ENCODE peak calls at places on chromosomes 6 and 20, in seven cellular contexts. One of them, this sample, is unnamed.
A peak's percentile ranks its signal among the peaks of the same experiment; 100 is the strongest.

GRCh38 chr6:167405778-167406532 is 81.1 kb downstream of the TTLL2 start:
- DNase-seq in uterus: no peak
- DNase-seq in effector memory CD4-positive, alpha-beta T cell: no peak
- DNase-seq in CD4-positive, CD25-positive, alpha-beta regulatory T cell: no peak
- DNase-seq in GM23248: no peak
- DNase-seq in CD8-positive, alpha-beta T cell: no peak
- DNase-seq in psoas muscle: no peak
- DNase-seq in this sample: no peak

GRCh38 chr6:129677634-129678325 is 32.2 kb downstream of the ARHGAP18 start:
- DNase-seq in uterus: no peak
- DNase-seq in effector memory CD4-positive, alpha-beta T cell: no peak
- DNase-seq in CD4-positive, CD25-positive, alpha-beta regulatory T cell: no peak
- DNase-seq in GM23248: peak; percentile 29
- DNase-seq in CD8-positive, alpha-beta T cell: no peak
- DNase-seq in psoas muscle: no peak
- DNase-seq in this sample: no peak

GRCh38 chr6:116247285-116247684 is 6.6 kb downstream of the TSPYL4 start:
- DNase-seq in uterus: no peak
- DNase-seq in effector memory CD4-positive, alpha-beta T cell: no peak
- DNase-seq in CD4-positive, CD25-positive, alpha-beta regulatory T cell: no peak
- DNase-seq in GM23248: no peak
- DNase-seq in CD8-positive, alpha-beta T cell: no peak
- DNase-seq in psoas muscle: no peak
- DNase-seq in this sample: no peak

GRCh38 chr6:81552644-81553043 is 199.8 kb downstream of the TENT5A start:
- DNase-seq in uterus: no peak
- DNase-seq in effector memory CD4-positive, alpha-beta T cell: no peak
- DNase-seq in CD4-positive, CD25-positive, alpha-beta regulatory T cell: no peak
- DNase-seq in GM23248: no peak
- DNase-seq in CD8-positive, alpha-beta T cell: no peak
- DNase-seq in psoas muscle: no peak
- DNase-seq in this sample: no peak

GRCh38 chr20:63126876-63127699 is 88.8 kb downstream of the YTHDF1 start:
- DNase-seq in uterus: no peak
- DNase-seq in effector memory CD4-positive, alpha-beta T cell: no peak
- DNase-seq in CD4-positive, CD25-positive, alpha-beta regulatory T cell: no peak
- DNase-seq in GM23248: no peak
- DNase-seq in CD8-positive, alpha-beta T cell: no peak
- DNase-seq in psoas muscle: no peak
- DNase-seq in this sample: peak; percentile 19

GRCh38 chr6:72248621-72249020 is 362.3 kb downstream of the RIMS1 start:
- DNase-seq in uterus: no peak
- DNase-seq in effector memory CD4-positive, alpha-beta T cell: no peak
- DNase-seq in CD4-positive, CD25-positive, alpha-beta regulatory T cell: no peak
- DNase-seq in GM23248: no peak
- DNase-seq in CD8-positive, alpha-beta T cell: no peak
- DNase-seq in psoas muscle: no peak
- DNase-seq in this sample: no peak

GRCh38 chr20:2692886-2693285 is 306 bp downstream of the EBF4 start:
- DNase-seq in uterus: no peak
- DNase-seq in effector memory CD4-positive, alpha-beta T cell: peak; percentile 14
- DNase-seq in CD4-positive, CD25-positive, alpha-beta regulatory T cell: no peak
- DNase-seq in GM23248: peak; percentile 37
- DNase-seq in CD8-positive, alpha-beta T cell: no peak
- DNase-seq in psoas muscle: no peak
- DNase-seq in this sample: peak; percentile 54

GRCh38 chr20:33009214-33010132 is 2.0 kb downstream of the BPIFB2 start:
- DNase-seq in uterus: no peak
- DNase-seq in effector memory CD4-positive, alpha-beta T cell: no peak
- DNase-seq in CD4-positive, CD25-positive, alpha-beta regulatory T cell: no peak
- DNase-seq in GM23248: no peak
- DNase-seq in CD8-positive, alpha-beta T cell: no peak
- DNase-seq in psoas muscle: no peak
- DNase-seq in this sample: no peak

GRCh38 chr6:102204336-102204735 is 810.8 kb downstream of the GRIK2 start:
- DNase-seq in uterus: no peak
- DNase-seq in effector memory CD4-positive, alpha-beta T cell: no peak
- DNase-seq in CD4-positive, CD25-positive, alpha-beta regulatory T cell: no peak
- DNase-seq in GM23248: no peak
- DNase-seq in CD8-positive, alpha-beta T cell: no peak
- DNase-seq in psoas muscle: no peak
- DNase-seq in this sample: no peak

GRCh38 chr6:83215131-83216047 is 22.2 kb downstream of the RWDD2A start:
- DNase-seq in uterus: peak; percentile 59
- DNase-seq in effector memory CD4-positive, alpha-beta T cell: no peak
- DNase-seq in CD4-positive, CD25-positive, alpha-beta regulatory T cell: peak; percentile 72
- DNase-seq in GM23248: peak; percentile 86
- DNase-seq in CD8-positive, alpha-beta T cell: peak; percentile 53
- DNase-seq in psoas muscle: peak; percentile 37
- DNase-seq in this sample: peak; percentile 83

GRCh38 chr6:113209315-113209714 is 647.8 kb upstream of the MARCKS start:
- DNase-seq in uterus: no peak
- DNase-seq in effector memory CD4-positive, alpha-beta T cell: no peak
- DNase-seq in CD4-positive, CD25-positive, alpha-beta regulatory T cell: no peak
- DNase-seq in GM23248: no peak
- DNase-seq in CD8-positive, alpha-beta T cell: no peak
- DNase-seq in psoas muscle: no peak
- DNase-seq in this sample: no peak

GRCh38 chr6:107534762-107535161 is 44.8 kb downstream of the SOBP start:
- DNase-seq in uterus: no peak
- DNase-seq in effector memory CD4-positive, alpha-beta T cell: no peak
- DNase-seq in CD4-positive, CD25-positive, alpha-beta regulatory T cell: no peak
- DNase-seq in GM23248: peak; percentile 2
- DNase-seq in CD8-positive, alpha-beta T cell: no peak
- DNase-seq in psoas muscle: no peak
- DNase-seq in this sample: no peak

GRCh38 chr20:62356948-62357667 is 10.0 kb downstream of the LAMA5 start:
- DNase-seq in uterus: peak; percentile 80
- DNase-seq in effector memory CD4-positive, alpha-beta T cell: no peak
- DNase-seq in CD4-positive, CD25-positive, alpha-beta regulatory T cell: no peak
- DNase-seq in GM23248: peak; percentile 90
- DNase-seq in CD8-positive, alpha-beta T cell: no peak
- DNase-seq in psoas muscle: peak; percentile 79
- DNase-seq in this sample: peak; percentile 88

GRCh38 chr20:51536116-51537069 is 6.1 kb downstream of the NFATC2 start:
- DNase-seq in uterus: no peak
- DNase-seq in effector memory CD4-positive, alpha-beta T cell: no peak
- DNase-seq in CD4-positive, CD25-positive, alpha-beta regulatory T cell: no peak
- DNase-seq in GM23248: no peak
- DNase-seq in CD8-positive, alpha-beta T cell: no peak
- DNase-seq in psoas muscle: no peak
- DNase-seq in this sample: no peak
- H3K4me1 ChIP-seq in uterus: no peaks in the 10 kb centered on the region
- H3K4me1 ChIP-seq in effector memory CD4-positive, alpha-beta T cell: peaks cover 66% of the 10 kb centered on the region
- H3K4me1 ChIP-seq in CD4-positive, CD25-positive, alpha-beta regulatory T cell: peaks cover 73% of the 10 kb centered on the region
- H3K4me1 ChIP-seq in GM23248: peaks cover 20% of the 10 kb centered on the region
- H3K4me1 ChIP-seq in CD8-positive, alpha-beta T cell: peaks cover 91% of the 10 kb centered on the region
- H3K4me1 ChIP-seq in psoas muscle: peaks cover 38% of the 10 kb centered on the region
- H3K4me1 ChIP-seq in this sample: peaks cover 13% of the 10 kb centered on the region

GRCh38 chr20:38645318-38645717 is 43.7 kb downstream of the ARHGAP40 start:
- DNase-seq in uterus: no peak
- DNase-seq in effector memory CD4-positive, alpha-beta T cell: no peak
- DNase-seq in CD4-positive, CD25-positive, alpha-beta regulatory T cell: no peak
- DNase-seq in GM23248: no peak
- DNase-seq in CD8-positive, alpha-beta T cell: no peak
- DNase-seq in psoas muscle: no peak
- DNase-seq in this sample: no peak
- H3K27me3 ChIP-seq in uterus: peaks cover 9% of the 10 kb centered on the region
- H3K27me3 ChIP-seq in effector memory CD4-positive, alpha-beta T cell: peaks cover 8% of the 10 kb centered on the region
- H3K27me3 ChIP-seq in CD4-positive, CD25-positive, alpha-beta regulatory T cell: peaks cover 18% of the 10 kb centered on the region
- H3K27me3 ChIP-seq in GM23248: peaks cover 57% of the 10 kb centered on the region
- H3K27me3 ChIP-seq in CD8-positive, alpha-beta T cell: peaks cover 11% of the 10 kb centered on the region
- H3K27me3 ChIP-seq in psoas muscle: peaks cover 50% of the 10 kb centered on the region
- H3K27me3 ChIP-seq in this sample: no peaks in the 10 kb centered on the region

GRCh38 chr20:53768329-53768728 is 174.7 kb upstream of the ZNF217 start:
- DNase-seq in uterus: no peak
- DNase-seq in effector memory CD4-positive, alpha-beta T cell: no peak
- DNase-seq in CD4-positive, CD25-positive, alpha-beta regulatory T cell: no peak
- DNase-seq in GM23248: no peak
- DNase-seq in CD8-positive, alpha-beta T cell: no peak
- DNase-seq in psoas muscle: no peak
- DNase-seq in this sample: no peak
- H3K4me1 ChIP-seq in uterus: no peaks in the 10 kb centered on the region
- H3K4me1 ChIP-seq in effector memory CD4-positive, alpha-beta T cell: no peaks in the 10 kb centered on the region
- H3K4me1 ChIP-seq in CD4-positive, CD25-positive, alpha-beta regulatory T cell: no peaks in the 10 kb centered on the region
- H3K4me1 ChIP-seq in GM23248: peaks cover 18% of the 10 kb centered on the region
- H3K4me1 ChIP-seq in CD8-positive, alpha-beta T cell: peaks cover 7% of the 10 kb centered on the region
- H3K4me1 ChIP-seq in psoas muscle: no peaks in the 10 kb centered on the region
- H3K4me1 ChIP-seq in this sample: peaks cover 3% of the 10 kb centered on the region

GRCh38 chr6:50815436-50816114 is 3.1 kb upstream of the TFAP2B start:
- DNase-seq in uterus: no peak
- DNase-seq in effector memory CD4-positive, alpha-beta T cell: no peak
- DNase-seq in CD4-positive, CD25-positive, alpha-beta regulatory T cell: peak; percentile 9
- DNase-seq in GM23248: peak; percentile 67
- DNase-seq in CD8-positive, alpha-beta T cell: no peak
- DNase-seq in psoas muscle: no peak
- DNase-seq in this sample: no peak
- H3K27me3 ChIP-seq in uterus: peaks cover 36% of the 10 kb centered on the region
- H3K27me3 ChIP-seq in effector memory CD4-positive, alpha-beta T cell: peaks cover 2% of the 10 kb centered on the region
- H3K27me3 ChIP-seq in CD4-positive, CD25-positive, alpha-beta regulatory T cell: peaks cover 37% of the 10 kb centered on the region
- H3K27me3 ChIP-seq in GM23248: peaks cover 38% of the 10 kb centered on the region
- H3K27me3 ChIP-seq in CD8-positive, alpha-beta T cell: peaks cover 8% of the 10 kb centered on the region
- H3K27me3 ChIP-seq in psoas muscle: peaks cover 64% of the 10 kb centered on the region
- H3K27me3 ChIP-seq in this sample: peaks cover 7% of the 10 kb centered on the region

GRCh38 chr20:4893709-4894108 is 107.6 kb downstream of the SLC23A2 start:
- DNase-seq in uterus: no peak
- DNase-seq in effector memory CD4-positive, alpha-beta T cell: no peak
- DNase-seq in CD4-positive, CD25-positive, alpha-beta regulatory T cell: no peak
- DNase-seq in GM23248: no peak
- DNase-seq in CD8-positive, alpha-beta T cell: no peak
- DNase-seq in psoas muscle: no peak
- DNase-seq in this sample: no peak

GRCh38 chr20:4891997-4892396 is 109.3 kb downstream of the SLC23A2 start:
- DNase-seq in uterus: no peak
- DNase-seq in effector memory CD4-positive, alpha-beta T cell: no peak
- DNase-seq in CD4-positive, CD25-positive, alpha-beta regulatory T cell: no peak
- DNase-seq in GM23248: no peak
- DNase-seq in CD8-positive, alpha-beta T cell: no peak
- DNase-seq in psoas muscle: no peak
- DNase-seq in this sample: no peak

GRCh38 chr20:4894409-4894808 is 106.9 kb downstream of the SLC23A2 start:
- DNase-seq in uterus: no peak
- DNase-seq in effector memory CD4-positive, alpha-beta T cell: no peak
- DNase-seq in CD4-positive, CD25-positive, alpha-beta regulatory T cell: no peak
- DNase-seq in GM23248: no peak
- DNase-seq in CD8-positive, alpha-beta T cell: no peak
- DNase-seq in psoas muscle: no peak
- DNase-seq in this sample: no peak

GRCh38 chr20:4889446-4889845 is 111.9 kb downstream of the SLC23A2 start:
- DNase-seq in uterus: no peak
- DNase-seq in effector memory CD4-positive, alpha-beta T cell: no peak
- DNase-seq in CD4-positive, CD25-positive, alpha-beta regulatory T cell: no peak
- DNase-seq in GM23248: no peak
- DNase-seq in CD8-positive, alpha-beta T cell: no peak
- DNase-seq in psoas muscle: no peak
- DNase-seq in this sample: no peak

GRCh38 chr20:4891364-4891763 is 109.9 kb downstream of the SLC23A2 start:
- DNase-seq in uterus: no peak
- DNase-seq in effector memory CD4-positive, alpha-beta T cell: no peak
- DNase-seq in CD4-positive, CD25-positive, alpha-beta regulatory T cell: no peak
- DNase-seq in GM23248: no peak
- DNase-seq in CD8-positive, alpha-beta T cell: no peak
- DNase-seq in psoas muscle: no peak
- DNase-seq in this sample: no peak
- H3K4me1 ChIP-seq in uterus: no peaks in the 10 kb centered on the region
- H3K4me1 ChIP-seq in effector memory CD4-positive, alpha-beta T cell: no peaks in the 10 kb centered on the region
- H3K4me1 ChIP-seq in CD4-positive, CD25-positive, alpha-beta regulatory T cell: no peaks in the 10 kb centered on the region
- H3K4me1 ChIP-seq in GM23248: no peaks in the 10 kb centered on the region
- H3K4me1 ChIP-seq in CD8-positive, alpha-beta T cell: no peaks in the 10 kb centered on the region
- H3K4me1 ChIP-seq in psoas muscle: no peaks in the 10 kb centered on the region
- H3K4me1 ChIP-seq in this sample: no peaks in the 10 kb centered on the region

GRCh38 chr20:10658876-10659632 is 14.7 kb downstream of the JAG1 start:
- DNase-seq in uterus: no peak
- DNase-seq in effector memory CD4-positive, alpha-beta T cell: no peak
- DNase-seq in CD4-positive, CD25-positive, alpha-beta regulatory T cell: no peak
- DNase-seq in GM23248: peak; percentile 28
- DNase-seq in CD8-positive, alpha-beta T cell: no peak
- DNase-seq in psoas muscle: no peak
- DNase-seq in this sample: no peak

GRCh38 chr20:10659651-10660601 is 13.9 kb downstream of the JAG1 start:
- DNase-seq in uterus: peak; percentile 5
- DNase-seq in effector memory CD4-positive, alpha-beta T cell: no peak
- DNase-seq in CD4-positive, CD25-positive, alpha-beta regulatory T cell: no peak
- DNase-seq in GM23248: no peak
- DNase-seq in CD8-positive, alpha-beta T cell: no peak
- DNase-seq in psoas muscle: no peak
- DNase-seq in this sample: no peak

GRCh38 chr20:10662151-10662550 is 11.6 kb downstream of the JAG1 start:
- DNase-seq in uterus: peak; percentile 6
- DNase-seq in effector memory CD4-positive, alpha-beta T cell: no peak
- DNase-seq in CD4-positive, CD25-positive, alpha-beta regulatory T cell: no peak
- DNase-seq in GM23248: no peak
- DNase-seq in CD8-positive, alpha-beta T cell: no peak
- DNase-seq in psoas muscle: no peak
- DNase-seq in this sample: no peak

GRCh38 chr20:10661261-10661660 is 12.5 kb downstream of the JAG1 start:
- DNase-seq in uterus: peak; percentile 13
- DNase-seq in effector memory CD4-positive, alpha-beta T cell: no peak
- DNase-seq in CD4-positive, CD25-positive, alpha-beta regulatory T cell: no peak
- DNase-seq in GM23248: no peak
- DNase-seq in CD8-positive, alpha-beta T cell: no peak
- DNase-seq in psoas muscle: no peak
- DNase-seq in this sample: no peak

DNA sequence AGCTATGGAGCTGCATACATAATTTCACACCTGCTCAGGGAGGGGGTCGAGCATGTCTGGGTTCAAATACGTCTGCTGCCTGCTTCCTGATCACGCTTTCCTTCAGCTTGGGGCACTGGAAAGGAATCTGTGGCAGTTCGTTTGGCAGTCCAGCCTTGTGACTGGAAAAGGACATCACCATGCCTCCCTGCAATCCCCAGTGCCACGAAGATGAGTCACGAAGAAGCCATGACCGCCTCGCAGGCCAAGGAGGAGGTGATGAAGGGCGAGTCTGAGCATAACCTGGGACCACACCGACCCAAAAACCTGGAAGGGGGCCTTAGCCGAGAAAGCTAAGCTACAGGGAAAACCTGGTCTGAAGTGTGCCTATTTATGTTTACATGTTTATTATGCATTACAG is 13.1 kb downstream of the JAG1 start:
- DNase-seq in uterus: peak; percentile 18
- DNase-seq in effector memory CD4-positive, alpha-beta T cell: no peak
- DNase-seq in CD4-positive, CD25-positive, alpha-beta regulatory T cell: no peak
- DNase-seq in GM23248: peak; percentile 55
- DNase-seq in CD8-positive, alpha-beta T cell: no peak
- DNase-seq in psoas muscle: peak; percentile 44
- DNase-seq in this sample: no peak
- H3K27me3 ChIP-seq in uterus: no peaks in the 10 kb centered on the region
- H3K27me3 ChIP-seq in effector memory CD4-positive, alpha-beta T cell: no peaks in the 10 kb centered on the region
- H3K27me3 ChIP-seq in CD4-positive, CD25-positive, alpha-beta regulatory T cell: peaks cover 8% of the 10 kb centered on the region
- H3K27me3 ChIP-seq in GM23248: no peaks in the 10 kb centered on the region
- H3K27me3 ChIP-seq in CD8-positive, alpha-beta T cell: no peaks in the 10 kb centered on the region
- H3K27me3 ChIP-seq in psoas muscle: no peaks in the 10 kb centered on the region
- H3K27me3 ChIP-seq in this sample: no peaks in the 10 kb centered on the region